ENCODE peak calls at places on chromosomes 13 and 19, in nine cellular contexts. K is H1, H is hepatocyte, V is astrocyte, F is neural progenitor cell, G is PC-9, N is GM12878, J is A673, Z is HCT116. E is an unnamed sample.

GRCh38 chr19:8515317-8515716 is 1.4 kb upstream of the ZNF414 start:
- DNase-seq in F (no peak), V (no peak), K (no peak), J (no peak), H (no peak), N (no peak), G (no peak), Z (no peak), E (no peak)

GRCh38 chr19:49890349-49891311 is 6.1 kb downstream of the IL4I1 start:
- DNase-seq in N (no peak), G (peak; percentile 35), K (no peak), F (peak; percentile 82), J (no peak), V (no peak), Z (no peak), H (peak; percentile 58), E (no peak)

GRCh38 chr13:51624207-51624606 is 39.9 kb downstream of the WDFY2 start:
- DNase-seq in K (no peak), N (no peak), Z (no peak), V (no peak), H (no peak), J (no peak), G (no peak), F (no peak), E (no peak)

GRCh38 chr19:2087621-2088100 is 8.5 kb downstream of the MOB3A start:
- DNase-seq in K (no peak), N (peak; percentile 83), H (no peak), V (no peak), F (no peak), Z (no peak), J (no peak), G (no peak), E (no peak)

GRCh38 chr13:29516880-29517279 is 78.6 kb downstream of the SLC7A1 start:
- DNase-seq in N (no peak), V (no peak), Z (no peak), F (no peak), G (no peak), J (no peak), H (no peak), K (no peak), E (no peak)

GRCh38 chr19:4524808-4525562 is 6.7 kb upstream of the PLIN4 start:
- DNase-seq in V (no peak), J (peak; percentile 63), H (peak; percentile 47), Z (peak; percentile 8), G (no peak), N (no peak), F (peak; percentile 61), K (no peak), E (no peak)

GRCh38 chr13:36431204-36432105 is 840 bp upstream of the CCNA1 start:
- DNase-seq in F (peak; percentile 46), J (peak; percentile 33), G (no peak), H (peak; percentile 48), N (no peak), K (no peak), Z (no peak), V (no peak), E (no peak)

GRCh38 chr13:104385409-104385808 is 1319.2 kb upstream of the SLC10A2 start:
- DNase-seq in N (no peak), Z (no peak), G (peak; percentile 49), V (peak; percentile 84), K (no peak), J (no peak), H (no peak), F (no peak), E (peak; percentile 88)

GRCh38 chr13:28099396-28100148 is 804 bp downstream of the FLT3 start:
- DNase-seq in Z (no peak), G (no peak), F (peak; percentile 23), K (no peak), H (no peak), J (no peak), V (no peak), N (no peak), E (no peak)

GRCh38 chr19:56995298-56995697 is 124.5 kb upstream of the USP29 start:
- DNase-seq in J (no peak), G (no peak), H (no peak), F (no peak), V (no peak), Z (no peak), K (no peak), N (no peak), E (no peak)
- H3K9me3 ChIP-seq in J (no peaks in the 10 kb centered on the region), G (no peaks in the 10 kb centered on the region), H (no peaks in the 10 kb centered on the region), F (peaks cover 17% of the 10 kb centered on the region), V (peaks cover 3% of the 10 kb centered on the region), Z (peaks cover 16% of the 10 kb centered on the region), K (peaks cover 51% of the 10 kb centered on the region), N (no peaks in the 10 kb centered on the region), E (no peaks in the 10 kb centered on the region)

GRCh38 chr13:113027095-113027494 is 58.1 kb downstream of the MCF2L start:
- DNase-seq in F (no peak), Z (no peak), G (no peak), J (no peak), H (no peak), K (no peak), V (no peak), N (no peak), E (no peak)

GRCh38 chr13:113029061-113029445 is 60.0 kb downstream of the MCF2L start:
- DNase-seq in Z (no peak), F (no peak), V (no peak), N (no peak), J (no peak), G (no peak), K (no peak), H (no peak), E (no peak)

GRCh38 chr13:113028336-113029060 is 59.5 kb downstream of the MCF2L start:
- DNase-seq in N (no peak), H (no peak), Z (no peak), J (no peak), V (no peak), F (no peak), G (no peak), K (no peak), E (no peak)

GRCh38 chr13:113027566-113027965 is 58.6 kb downstream of the MCF2L start:
- DNase-seq in V (no peak), F (no peak), N (no peak), K (no peak), H (no peak), Z (no peak), J (no peak), G (no peak), E (no peak)

DNA sequence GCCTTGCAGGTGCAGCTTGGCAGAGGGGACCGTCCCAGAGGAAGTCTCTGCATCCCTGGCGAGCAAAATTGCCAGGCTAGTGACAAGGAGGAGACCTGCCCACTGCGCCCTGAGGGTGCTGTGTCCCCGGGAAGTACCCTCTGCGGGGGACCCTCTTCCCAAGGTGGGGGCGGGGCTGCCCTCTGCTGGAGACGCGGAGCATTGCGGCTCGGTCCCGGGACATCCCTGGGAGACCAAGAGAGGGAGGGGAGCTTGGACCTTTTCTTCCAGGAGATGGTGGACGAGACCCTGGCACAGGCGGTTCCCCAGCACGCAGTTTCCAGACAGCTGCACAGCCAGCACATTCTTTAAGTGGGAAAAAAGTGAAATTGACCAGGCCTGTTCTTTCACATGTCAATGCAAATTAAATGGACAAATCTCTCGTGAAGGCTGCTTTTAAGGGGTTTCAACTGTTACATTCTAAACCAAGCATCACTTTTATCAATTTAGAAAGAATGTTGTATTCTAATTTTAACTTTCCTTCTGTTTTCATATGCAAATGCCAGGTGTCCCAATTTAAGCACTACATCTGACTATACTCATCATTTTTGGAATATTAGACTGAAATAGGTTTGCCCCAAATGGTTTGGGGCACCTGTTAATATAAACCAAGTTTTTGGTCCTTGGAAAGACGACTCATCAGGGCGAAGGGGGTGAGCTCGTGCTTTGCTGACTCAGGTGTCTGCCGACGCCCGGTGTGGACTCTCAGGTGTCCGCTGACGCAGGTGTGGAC is 60.7 kb downstream of the MCF2L start:
- DNase-seq in J (peak; percentile 60), Z (no peak), K (no peak), G (no peak), V (no peak), N (no peak), H (peak; percentile 69), F (peak; percentile 70), E (no peak)
- TF ChIP-seq EZH2 in J (no peak), Z (no peak), K (no peak), G (no peak), V (no peak), N (no peak), H (no peak), F (no peak), E (no peak)

DNA sequence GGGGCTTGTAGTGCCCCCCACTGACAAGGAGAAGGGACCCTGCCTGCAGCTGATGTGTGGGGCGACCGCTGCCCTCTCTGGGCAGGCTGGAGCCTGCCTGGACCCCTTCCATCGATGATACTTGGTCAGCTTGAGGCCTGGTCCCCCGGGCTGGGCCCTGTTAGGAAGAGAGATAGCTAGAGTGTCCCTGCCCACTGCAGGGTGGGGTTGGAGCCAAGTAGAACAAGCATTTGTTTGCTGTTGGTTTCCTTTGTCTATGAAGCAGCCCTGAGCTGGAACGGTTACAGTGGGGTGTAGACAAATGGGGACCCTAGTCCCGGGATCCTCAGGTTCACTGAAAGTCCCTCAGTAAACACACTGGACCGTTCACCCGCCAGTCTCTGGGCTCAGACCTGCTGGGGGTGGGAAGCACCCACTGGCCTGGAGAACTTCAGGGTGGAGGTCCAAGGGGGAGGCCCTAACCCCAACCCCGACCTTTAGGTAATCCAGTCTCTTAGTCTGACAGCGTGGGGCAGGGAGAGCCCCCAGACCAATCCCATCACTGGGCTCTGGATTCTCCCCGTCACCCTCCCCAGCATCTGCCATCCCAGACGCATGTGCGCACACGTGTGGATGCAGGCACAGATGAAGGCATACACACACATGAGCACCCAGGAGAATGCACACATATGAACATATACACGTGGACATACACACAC is 204.8 kb upstream of the ZNF536 start:
- DNase-seq in K (no peak), Z (no peak), N (no peak), J (no peak), V (no peak), H (no peak), G (no peak), F (no peak), E (no peak)
- H3K9me3 ChIP-seq in K (peaks cover 5% of the 10 kb centered on the region), Z (no peaks in the 10 kb centered on the region), N (no peaks in the 10 kb centered on the region), J (no peaks in the 10 kb centered on the region), V (peaks cover 14% of the 10 kb centered on the region), H (no peaks in the 10 kb centered on the region), G (no peaks in the 10 kb centered on the region), F (no peaks in the 10 kb centered on the region), E (no peaks in the 10 kb centered on the region)

GRCh38 chr13:94703271-94703670 is 9.1 kb downstream of the SOX21 start:
- DNase-seq in J (no peak), V (no peak), G (no peak), Z (no peak), K (no peak), N (no peak), H (no peak), F (no peak), E (no peak)

GRCh38 chr13:94700536-94700935 is 11.8 kb downstream of the SOX21 start:
- DNase-seq in H (no peak), V (no peak), N (no peak), F (no peak), G (no peak), Z (no peak), K (no peak), J (no peak), E (no peak)

GRCh38 chr13:94703721-94704314 is 8.5 kb downstream of the SOX21 start:
- DNase-seq in F (peak; percentile 21), V (no peak), J (no peak), Z (no peak), N (no peak), G (no peak), H (no peak), K (no peak), E (no peak)

GRCh38 chr13:94701313-94702180 is 10.8 kb downstream of the SOX21 start:
- DNase-seq in V (no peak), Z (no peak), H (no peak), K (no peak), N (no peak), F (no peak), J (no peak), G (no peak), E (no peak)

GRCh38 chr13:94702181-94703041 is 9.9 kb downstream of the SOX21 start:
- DNase-seq in N (no peak), Z (no peak), J (no peak), G (no peak), F (peak; percentile 51), H (no peak), K (no peak), V (no peak), E (no peak)
- TF ChIP-seq EZH2 in N (no peak), Z (no peak), J (no peak), G (no peak), F (peak; percentile 61), H (peak; percentile 68), K (peak; percentile 94), V (peak; percentile 1), E (no peak)